ENCODE peak calls at places on chromosomes 6 and 20, in four cellular contexts. S is HCT116, O is HepG2, C is K562. Y is an unnamed sample.

GRCh38 chr6:20564269-20564668 is 30.0 kb downstream of the CDKAL1 start:
- DNase-seq in O (no peak), S (peak), C (no peak), Y (no peak)

GRCh38 chr6:14094721-14095120 is 22.9 kb upstream of the CD83 start:
- DNase-seq in O (no peak), C (no peak), S (no peak), Y (no peak)

GRCh38 chr6:81849248-81849647 is 96.8 kb upstream of the TENT5A start:
- DNase-seq in S (no peak), O (no peak), C (no peak), Y (no peak)

GRCh38 chr6:139965393-139965792 is 590.9 kb upstream of the CITED2 start:
- DNase-seq in O (no peak), C (no peak), S (no peak), Y (no peak)

GRCh38 chr20:63942250-63943006 is 13.8 kb downstream of the UCKL1 start:
- DNase-seq in S (no peak), C (peak), O (no peak), Y (no peak)

GRCh38 chr20:36128463-36129176 is 25.9 kb upstream of the EPB41L1 start:
- DNase-seq in O (no peak), S (no peak), C (no peak), Y (peak)

GRCh38 chr6:132736239-132736638 is 21.5 kb downstream of the VNN2 start:
- DNase-seq in O (no peak), C (no peak), S (no peak), Y (no peak)

GRCh38 chr6:121678245-121678644 is 242.8 kb downstream of the GJA1 start:
- DNase-seq in C (no peak), O (no peak), S (no peak), Y (no peak)

GRCh38 chr20:63552481-63553249 is 1.3 kb upstream of the FNDC11 start:
- DNase-seq in O (no peak), S (no peak), C (peak), Y (no peak)

GRCh38 chr20:36199293-36200257 is 36.7 kb upstream of the AAR2 start:
- DNase-seq in S (peak), O (peak), C (peak), Y (peak)

GRCh38 chr6:84967389-84967788 is 203.0 kb upstream of the TBX18 start:
- DNase-seq in O (peak), S (peak), C (peak), Y (peak)

GRCh38 chr6:16398587-16398986 is 160.2 kb downstream of the GMPR start:
- DNase-seq in C (no peak), O (no peak), S (no peak), Y (no peak)

GRCh38 chr6:11766056-11766455 is 12.5 kb downstream of the ADTRP start:
- DNase-seq in O (no peak), S (no peak), C (peak), Y (no peak)

DNA sequence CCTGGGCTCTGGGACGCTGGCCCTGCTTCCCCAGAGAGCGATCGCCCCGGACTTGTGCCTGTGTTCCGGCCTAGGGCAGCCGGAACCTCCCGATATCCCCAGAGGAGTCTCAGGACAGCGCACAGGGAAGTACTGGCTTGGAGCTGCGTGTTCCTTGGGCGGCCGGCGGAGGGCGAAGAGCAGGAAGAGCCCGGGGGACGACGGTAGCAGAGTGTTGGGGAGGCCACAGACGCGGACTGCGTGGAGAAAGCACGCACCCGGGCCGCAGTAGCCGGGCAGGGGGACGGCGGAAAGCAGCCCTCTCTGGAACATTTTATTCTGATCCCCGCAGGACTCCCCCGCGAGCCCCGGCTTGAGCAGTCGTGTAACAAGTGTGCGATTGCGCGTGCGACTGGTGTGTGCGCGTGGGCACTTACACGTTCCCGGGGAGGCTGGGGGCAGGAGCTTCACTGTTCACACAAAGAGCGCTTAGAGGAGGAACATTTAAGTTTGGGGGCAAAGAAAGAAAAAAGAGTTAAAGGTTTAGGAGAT is 36.1 kb downstream of the NCR2 start:
- DNase-seq in C (no peak), O (no peak), S (no peak), Y (no peak)
- TF ChIP-seq CTCF in C (no peak), O (peak), S (no peak), Y (peak)

DNA sequence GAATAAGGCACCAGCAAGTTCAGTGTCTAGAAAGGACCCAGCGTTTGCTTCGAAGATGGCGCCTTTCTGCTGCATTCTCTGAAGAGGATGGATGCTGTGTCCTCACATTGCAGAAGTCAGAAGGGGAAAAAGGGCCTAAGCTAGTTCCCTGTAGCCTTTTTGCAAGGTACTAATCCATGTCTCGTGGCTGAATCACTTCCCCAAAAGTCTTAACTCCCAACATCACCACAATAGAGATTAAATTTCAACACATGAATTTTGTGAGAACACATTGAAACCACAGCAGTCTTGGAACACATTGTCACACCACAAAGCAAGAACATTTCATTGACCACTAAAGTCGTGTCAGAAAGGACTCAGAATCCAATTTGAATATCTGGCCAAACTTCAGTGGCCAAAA is 42.1 kb downstream of the KLHL31 start:
- DNase-seq in S (no peak), C (no peak), O (no peak), Y (no peak)
- TF ChIP-seq TCF7L2 in S (no peak), C (no peak), O (no peak), Y (no peak)

GRCh38 chr6:159008656-159009288 is 8.8 kb upstream of the RSPH3 start:
- DNase-seq in C (no peak), O (peak), S (no peak), Y (peak)
- H3K27ac ChIP-seq in C (no peak), O (no peak), S (no peak), Y (no peak)

GRCh38 chr20:2822073-2822472 is 5.9 kb downstream of the TMEM239 start:
- DNase-seq in C (no peak), S (no peak), O (no peak), Y (no peak)
- TF ChIP-seq CTCF in C (no peak), S (no peak), O (no peak), Y (no peak)

GRCh38 chr6:66179363-66179762 is 472.3 kb upstream of the EYS start:
- DNase-seq in O (no peak), S (no peak), C (no peak), Y (no peak)

GRCh38 chr6:66189915-66190314 is 482.9 kb upstream of the EYS start:
- DNase-seq in C (no peak), O (peak), S (no peak), Y (no peak)

DNA sequence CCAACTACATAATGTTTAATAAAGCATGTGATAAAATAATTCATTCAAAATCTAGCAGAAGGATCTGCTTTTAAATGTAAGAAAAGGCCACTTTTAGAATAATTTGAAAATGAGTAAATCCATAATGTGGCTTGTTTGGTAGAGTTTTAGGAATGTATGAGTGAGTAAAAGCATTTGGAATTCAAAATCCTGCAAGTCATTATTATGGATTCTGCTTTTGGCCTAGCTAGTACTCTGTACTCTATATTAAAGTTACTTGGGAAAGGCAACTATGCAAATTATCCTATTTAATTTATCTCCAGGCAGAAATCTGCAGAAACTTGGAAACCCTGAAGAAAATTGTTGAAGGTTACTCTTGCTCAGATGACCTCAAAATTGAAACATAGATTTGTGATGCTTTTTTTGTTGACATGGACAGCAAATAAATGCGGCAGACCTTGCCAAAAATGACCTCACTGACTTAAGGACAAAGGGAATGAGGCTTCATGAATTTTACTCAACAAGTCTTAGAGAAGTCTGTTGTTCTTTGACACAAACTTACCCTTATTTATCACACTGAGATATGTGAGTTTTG is 477.0 kb upstream of the EYS start:
- DNase-seq in O (no peak), C (no peak), S (no peak), Y (no peak)
- TF ChIP-seq TCF7L2 in O (no peak), C (no peak), S (no peak), Y (no peak)

DNA sequence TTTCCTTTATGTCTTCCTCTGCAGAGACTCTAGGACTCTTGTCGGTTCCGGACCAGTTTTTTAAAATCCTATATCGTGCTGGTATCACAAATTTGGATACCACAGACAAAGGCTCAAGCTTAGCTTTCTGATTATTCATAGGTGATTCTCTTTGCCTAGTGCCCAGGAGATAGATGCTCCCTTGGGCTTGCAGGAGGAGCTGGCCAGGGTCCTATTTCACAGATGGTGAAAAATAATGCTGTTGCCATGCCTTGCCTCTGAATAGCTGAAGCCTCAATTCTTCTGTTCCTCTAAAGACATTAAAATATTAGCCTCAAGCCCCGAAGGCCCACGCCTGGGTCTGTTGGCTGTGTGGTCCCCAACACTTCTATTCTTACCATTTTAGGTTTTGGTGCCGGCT is 123.9 kb upstream of the BACH2 start:
- DNase-seq in C (no peak), S (no peak), O (no peak), Y (no peak)
- H3K27ac ChIP-seq in C (no peak), S (no peak), O (no peak), Y (no peak)

GRCh38 chr20:33392016-33392415 is 9.3 kb downstream of the CDK5RAP1 start:
- DNase-seq in O (no peak), C (no peak), S (no peak), Y (no peak)
- TF ChIP-seq CTCF in O (no peak), C (no peak), S (no peak), Y (no peak)

GRCh38 chr20:46973801-46974200 is 79.2 kb downstream of the EYA2 start:
- DNase-seq in S (no peak), C (no peak), O (no peak), Y (no peak)

GRCh38 chr20:46967647-46968046 is 73.0 kb downstream of the EYA2 start:
- DNase-seq in S (no peak), C (no peak), O (peak), Y (no peak)

GRCh38 chr20:46975976-46976375 is 81.3 kb downstream of the EYA2 start:
- DNase-seq in O (no peak), C (no peak), S (no peak), Y (no peak)

GRCh38 chr20:46974669-46975434 is 80.2 kb downstream of the EYA2 start:
- DNase-seq in C (no peak), O (no peak), S (no peak), Y (no peak)

DNA sequence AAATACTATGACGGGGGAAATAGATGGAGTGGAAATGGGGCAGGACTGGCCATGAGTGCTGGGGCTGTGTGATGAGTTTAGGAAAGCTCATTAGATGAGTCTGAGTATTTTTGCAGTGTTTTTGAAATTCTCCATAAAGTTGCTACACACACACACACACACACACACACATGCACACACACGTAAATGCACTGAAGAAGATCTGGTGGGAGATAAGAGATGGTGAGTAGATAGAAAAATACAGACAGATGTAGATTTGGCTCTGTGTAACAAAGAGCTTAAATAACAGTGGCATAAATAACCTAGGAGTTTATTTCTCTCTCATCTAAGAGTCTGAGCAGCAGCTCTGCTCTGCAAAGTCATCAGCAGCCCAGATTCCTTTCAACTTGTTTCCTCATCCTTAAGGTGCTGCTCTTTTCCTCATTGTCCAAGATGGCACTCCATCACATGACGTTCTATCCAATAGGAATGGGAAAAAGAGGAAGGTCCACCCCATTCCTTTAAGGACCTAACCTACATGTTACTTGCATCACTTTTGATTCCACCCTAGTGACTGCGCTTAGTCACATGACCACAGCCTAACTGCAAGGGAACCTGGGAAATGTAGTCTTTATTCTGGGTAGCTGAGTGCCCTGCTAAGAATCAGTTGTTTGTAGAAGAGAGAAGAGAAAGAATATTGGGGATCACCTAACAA is 76.4 kb downstream of the EYA2 start:
- DNase-seq in O (peak), C (peak), S (peak), Y (peak)
- TF ChIP-seq TCF7L2 in O (no peak), C (no peak), S (no peak), Y (no peak)

Y was measured in Panc1.